ENCODE peak calls at places on chromosomes 1 and 21, in four cellular contexts. B is OCI-LY7, N is tibial artery, E is AG09319. H is an unnamed sample.
A peak's percentile ranks its signal among the peaks of the same experiment; 100 is the strongest.

GRCh38 chr1:65420590-65421340 is at the start of the genes LEPR and LEPROT:
- DNase-seq in N (no peak), E (no peak), B (no peak), H (no peak)

GRCh38 chr1:32426489-32427255 is 32.4 kb upstream of the BSDC1 start:
- DNase-seq in B (no peak), E (no peak), N (no peak), H (no peak)

GRCh38 chr1:31055501-31055900 is 10.0 kb downstream of the PUM1 start:
- DNase-seq in B (no peak), N (no peak), E (no peak), H (no peak)

GRCh38 chr1:94246692-94247145 is 9.3 kb upstream of the ARHGAP29 start:
- DNase-seq in E (no peak), B (no peak), N (no peak), H (no peak)

GRCh38 chr1:223455470-223455869 is 62.3 kb downstream of the CCDC185 start:
- DNase-seq in N (no peak), B (no peak), E (no peak), H (no peak)

GRCh38 chr1:207428783-207429182 is 25.3 kb upstream of the CR2 start:
- DNase-seq in E (no peak), N (no peak), B (no peak), H (no peak)

GRCh38 chr1:84550826-84551225 is 23.4 kb downstream of the CTBS start:
- DNase-seq in B (peak; percentile 8), N (no peak), E (no peak), H (no peak)

GRCh38 chr1:52365091-52365745 is 787 bp downstream of the CC2D1B start:
- DNase-seq in E (peak; percentile 27), N (peak; percentile 53), B (peak; percentile 59), H (no peak)

GRCh38 chr1:54835131-54835898 is 34.2 kb upstream of the TTC22 start:
- DNase-seq in E (no peak), N (no peak), B (no peak), H (no peak)

GRCh38 chr1:39061951-39062350 is 35.8 kb downstream of the NDUFS5 start:
- DNase-seq in N (no peak), E (peak; percentile 15), B (no peak), H (no peak)

GRCh38 chr21:42264245-42265195 is 45.6 kb downstream of the ABCG1 start:
- DNase-seq in N (no peak), E (no peak), B (no peak), H (no peak)

GRCh38 chr1:14613915-14614314 is 15.4 kb downstream of the KAZN start:
- DNase-seq in N (no peak), B (no peak), E (no peak), H (no peak)

GRCh38 chr1:20999525-21000244 is 177.0 kb downstream of the EIF4G3 start:
- DNase-seq in E (no peak), N (no peak), B (no peak), H (no peak)

GRCh38 chr1:9870572-9870971 is 39.5 kb downstream of the CTNNBIP1 start:
- DNase-seq in E (no peak), N (no peak), B (no peak), H (no peak)

GRCh38 chr1:234724517-234725176 is 114.7 kb upstream of the IRF2BP2 start:
- DNase-seq in E (no peak), B (no peak), N (peak; percentile 84), H (no peak)

GRCh38 chr1:155002479-155003226 is at the start of gene ZBTB7B:
- DNase-seq in E (no peak), N (peak; percentile 49), B (no peak), H (peak; percentile 81)

GRCh38 chr21:31299291-31300147 is 44.5 kb downstream of the TIAM1 start:
- DNase-seq in B (no peak), E (no peak), N (no peak), H (peak; percentile 21)

GRCh38 chr21:43304621-43305335 is 122.2 kb downstream of the SIK1 start:
- DNase-seq in B (no peak), N (no peak), E (no peak), H (no peak)

GRCh38 chr1:86429830-86430229 is 5.9 kb downstream of the CLCA2 start:
- DNase-seq in E (peak; percentile 83), N (peak; percentile 79), B (no peak), H (no peak)

GRCh38 chr1:180521474-180522203 is 19.3 kb upstream of the ACBD6 start:
- DNase-seq in E (no peak), B (no peak), N (no peak), H (no peak)

GRCh38 chr1:19033926-19034680 is 77.6 kb upstream of the IFFO2 start:
- DNase-seq in B (no peak), N (no peak), E (no peak), H (no peak)

GRCh38 chr1:179228783-179229213 is 679 bp downstream of the ABL2 start:
- DNase-seq in N (peak; percentile 37), B (no peak), E (no peak), H (no peak)

GRCh38 chr1:59497616-59498015 is 200.7 kb downstream of the FGGY start:
- DNase-seq in E (no peak), B (no peak), N (no peak), H (no peak)

GRCh38 chr1:152960452-152961044 is 9.9 kb upstream of the SPRR4 start:
- DNase-seq in N (no peak), E (no peak), B (no peak), H (peak; percentile 22)

GRCh38 chr1:182035097-182035770 is 26.3 kb downstream of the ZNF648 start:
- DNase-seq in B (peak; percentile 10), E (no peak), N (no peak), H (no peak)

GRCh38 chr1:208025036-208025435 is 114.1 kb upstream of the CD34 start:
- DNase-seq in B (no peak), N (no peak), E (peak; percentile 85), H (no peak)

GRCh38 chr1:36638268-36638667 is 155.6 kb upstream of the CSF3R start:
- DNase-seq in E (no peak), N (no peak), B (no peak), H (no peak)

GRCh38 chr1:191151321-191151807 is 673.7 kb upstream of the BRINP3 start:
- DNase-seq in B (no peak), N (no peak), E (no peak), H (no peak)

GRCh38 chr1:218591966-218592365 is 246.8 kb downstream of the TGFB2 start:
- DNase-seq in E (no peak), N (no peak), B (no peak), H (no peak)

GRCh38 chr1:208216062-208216461 is 28.1 kb downstream of the PLXNA2 start:
- DNase-seq in B (no peak), E (no peak), N (no peak), H (no peak)

GRCh38 chr1:184389446-184389845 is 2.6 kb downstream of the C1orf21 start:
- DNase-seq in N (no peak), E (no peak), B (no peak), H (no peak)

GRCh38 chr1:1302006-1302430 is 5.7 kb downstream of the ACAP3 start:
- DNase-seq in E (no peak), B (peak; percentile 37), N (no peak), H (no peak)
- TF ChIP-seq CTCF in E (peak; percentile 42), B (peak; percentile 75), N (no peak), H (peak; percentile 23)

GRCh38 chr1:220889333-220889732 is 10.1 kb downstream of the HLX start:
- DNase-seq in B (no peak), E (no peak), N (no peak), H (no peak)

GRCh38 chr1:220886470-220887201 is 7.4 kb downstream of the HLX start:
- DNase-seq in E (no peak), B (no peak), N (no peak), H (no peak)

GRCh38 chr1:220888665-220888986 is 9.4 kb downstream of the HLX start:
- DNase-seq in N (no peak), B (no peak), E (no peak), H (no peak)

GRCh38 chr1:220887202-220887867 is 8.1 kb downstream of the HLX start:
- DNase-seq in N (no peak), B (no peak), E (no peak), H (no peak)

DNA sequence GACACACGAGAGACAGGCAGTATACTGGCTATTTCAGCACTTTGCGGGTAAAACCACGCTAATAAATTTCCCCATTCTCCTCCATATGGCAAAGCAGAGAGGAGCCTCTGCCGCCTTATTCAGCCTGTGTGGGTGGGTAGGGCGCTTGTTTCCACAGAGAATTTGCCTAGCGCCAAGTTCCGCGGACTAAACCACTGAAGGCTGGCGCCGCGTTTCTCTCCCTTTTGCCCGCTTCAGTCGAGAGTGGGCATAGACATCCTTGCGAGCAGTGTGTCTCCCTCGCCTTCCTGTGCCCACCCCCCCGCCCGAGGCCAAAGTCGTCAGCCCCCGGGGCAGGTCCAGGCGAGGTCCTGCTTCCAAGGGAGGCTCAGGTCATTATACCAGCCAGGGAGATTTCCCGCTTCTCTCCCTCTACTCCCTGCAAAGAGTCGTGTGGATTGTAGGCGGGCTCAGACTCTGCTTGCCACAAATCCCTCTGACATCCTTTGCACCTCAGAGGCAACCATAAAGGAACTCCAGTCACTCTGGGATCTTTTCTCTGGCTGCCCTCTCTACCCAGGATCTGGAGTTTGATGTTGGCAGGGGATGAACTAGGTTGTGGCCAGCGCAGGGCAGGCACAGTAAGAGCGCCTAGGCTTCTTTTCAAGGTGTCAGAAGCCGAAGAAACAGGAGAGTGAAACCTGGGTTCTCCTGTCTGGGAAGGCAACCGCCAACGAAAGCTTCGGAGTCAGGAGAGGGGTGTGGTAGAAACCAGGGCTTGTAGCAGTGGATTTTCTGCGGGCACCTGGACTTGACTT is 8.8 kb downstream of the HLX start:
- DNase-seq in N (no peak), B (no peak), E (no peak), H (no peak)
- TF ChIP-seq CTCF in N (no peak), B (no peak), E (no peak), H (no peak)

GRCh38 chr21:24896735-24897124 is 710.6 kb downstream of the MRPL39 start:
- DNase-seq in E (no peak), N (no peak), B (no peak), H (no peak)

GRCh38 chr21:24894324-24894723 is 713.0 kb downstream of the MRPL39 start:
- DNase-seq in B (no peak), N (no peak), E (no peak), H (no peak)

GRCh38 chr21:24897883-24898282 is 709.4 kb downstream of the MRPL39 start:
- DNase-seq in E (no peak), N (no peak), B (no peak), H (no peak)

GRCh38 chr21:24899138-24899537 is 708.1 kb downstream of the MRPL39 start:
- DNase-seq in E (no peak), B (no peak), N (no peak), H (no peak)

DNA sequence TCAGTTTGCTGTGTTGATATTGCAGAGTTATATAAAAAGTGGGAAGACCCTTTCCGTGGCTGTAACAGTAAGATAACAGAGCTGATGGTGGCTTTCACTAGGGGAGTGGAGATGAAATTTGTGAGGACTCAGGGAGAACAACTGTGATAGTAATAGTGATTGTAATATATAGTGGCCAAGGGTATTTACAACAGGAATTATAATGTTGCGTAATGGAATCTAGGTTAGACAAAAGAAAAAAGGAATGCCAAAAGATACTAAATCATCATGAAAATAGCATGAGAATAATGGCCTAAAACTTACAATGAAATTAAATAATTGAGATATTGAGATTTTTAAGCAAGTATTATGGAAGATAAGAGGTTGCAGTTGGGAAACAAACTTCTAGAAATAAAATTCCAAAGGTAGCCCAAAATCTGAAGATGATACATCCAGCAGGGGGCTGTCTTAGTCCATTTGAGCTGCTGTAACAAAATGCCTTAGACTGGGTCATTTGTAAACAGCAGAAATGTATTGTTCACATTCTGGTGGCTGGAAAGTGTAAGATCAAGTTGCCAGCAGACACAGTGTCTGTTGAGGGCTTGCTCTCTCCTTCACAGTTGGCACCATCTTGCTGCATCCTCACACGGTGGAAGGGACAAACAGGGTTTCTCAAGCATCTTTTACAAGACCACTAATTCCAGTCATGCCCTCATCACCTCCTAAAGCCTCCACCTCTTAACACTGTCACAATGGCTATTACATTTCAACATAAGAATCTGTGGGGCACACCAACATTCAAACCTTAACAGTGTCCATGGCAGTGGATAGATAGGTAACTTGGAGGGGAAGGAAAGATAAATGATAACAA is 711.2 kb downstream of the MRPL39 start:
- DNase-seq in N (no peak), E (no peak), B (no peak), H (no peak)
- TF ChIP-seq CTCF in N (no peak), E (peak; percentile 12), B (peak; percentile 19), H (peak; percentile 34)

GRCh38 chr1:88284666-88285366 is 399.3 kb upstream of the PKN2 start:
- DNase-seq in B (no peak), E (no peak), N (no peak), H (no peak)
- TF ChIP-seq CTCF in B (no peak), E (no peak), N (no peak), H (no peak)